ENCODE peak calls at places on chromosomes 6 and 20, in six cellular contexts. Q is LNCaP clone FGC, A is GM23338, F is WTC11, K is cardiac fibroblast, B is HFFc6. O is an unnamed sample.

GRCh38 chr6:113980937-113981554 is 10.1 kb upstream of the HDAC2 start:
- DNase-seq in Q (no peak), A (peak), F (peak), K (peak), B (no peak), O (no peak)

GRCh38 chr20:36860811-36861624 is 14.9 kb upstream of the TLDC2 start:
- DNase-seq in Q (no peak), A (no peak), F (no peak), K (no peak), B (no peak), O (no peak)

GRCh38 chr20:42483694-42484303 is 705.9 kb downstream of the PTPRT start:
- DNase-seq in Q (no peak), A (peak), F (peak), K (no peak), B (no peak), O (no peak)

GRCh38 chr6:127634178-127634577 is 57.2 kb downstream of the C6orf58 start:
- DNase-seq in Q (no peak), A (no peak), F (no peak), K (no peak), B (no peak), O (no peak)

GRCh38 chr20:2353231-2353630 is 27.5 kb upstream of the TGM6 start:
- DNase-seq in Q (no peak), A (peak), F (no peak), K (no peak), B (no peak), O (no peak)

GRCh38 chr6:157072128-157072527 is 251.2 kb downstream of the TMEM242 start:
- DNase-seq in Q (no peak), A (no peak), F (no peak), K (no peak), B (no peak), O (no peak)

GRCh38 chr6:40341726-40342125 is 245.4 kb downstream of the LRFN2 start:
- DNase-seq in Q (no peak), A (no peak), F (no peak), K (no peak), B (no peak), O (no peak)

GRCh38 chr6:45737331-45738056 is 278.2 kb downstream of the CLIC5 start:
- DNase-seq in Q (no peak), A (no peak), F (no peak), K (no peak), B (no peak), O (no peak)

GRCh38 chr6:356828-357251 is 34.7 kb upstream of the IRF4 start:
- DNase-seq in Q (no peak), A (no peak), F (no peak), K (no peak), B (no peak), O (no peak)

GRCh38 chr6:87393026-87393622 is 14.6 kb upstream of the CFAP206 start:
- DNase-seq in Q (no peak), A (peak), F (no peak), K (peak), B (peak), O (no peak)

GRCh38 chr20:6492396-6493055 is 275.0 kb upstream of the BMP2 start:
- DNase-seq in Q (no peak), A (peak), F (no peak), K (peak), B (no peak), O (no peak)

GRCh38 chr20:38825901-38826625 is 20.6 kb downstream of the PPP1R16B start:
- DNase-seq in Q (peak), A (peak), F (no peak), K (peak), B (peak), O (no peak)

GRCh38 chr20:63107449-63108200 is 100.9 kb upstream of the BHLHE23 start:
- DNase-seq in Q (no peak), A (no peak), F (no peak), K (no peak), B (no peak), O (no peak)

GRCh38 chr20:53736122-53736756 is 142.6 kb upstream of the ZNF217 start:
- DNase-seq in Q (no peak), A (no peak), F (no peak), K (peak), B (no peak), O (no peak)

GRCh38 chr6:112163295-112164257 is 76.2 kb downstream of the FAM229B start:
- DNase-seq in Q (no peak), A (peak), F (peak), K (peak), B (peak), O (peak)

GRCh38 chr6:3405679-3406078 is 51.2 kb downstream of the SLC22A23 start:
- DNase-seq in Q (no peak), A (no peak), F (no peak), K (peak), B (no peak), O (no peak)

GRCh38 chr20:22611636-22612035 is 27.3 kb upstream of the FOXA2 start:
- DNase-seq in Q (no peak), A (peak), F (no peak), K (no peak), B (no peak), O (no peak)

GRCh38 chr6:142932788-142933362 is 12.1 kb downstream of the HIVEP2 start:
- DNase-seq in Q (no peak), A (no peak), F (no peak), K (no peak), B (no peak), O (no peak)

GRCh38 chr6:166490671-166491500 is 95.6 kb downstream of the RAMACL start:
- DNase-seq in Q (no peak), A (no peak), F (no peak), K (peak), B (no peak), O (no peak)

GRCh38 chr6:73585566-73586415 is 65.0 kb upstream of the EEF1A1 start:
- DNase-seq in Q (peak), A (peak), F (no peak), K (peak), B (peak), O (peak)

GRCh38 chr6:39812853-39813533 is 20.8 kb downstream of the DAAM2 start:
- DNase-seq in Q (no peak), A (no peak), F (no peak), K (peak), B (peak), O (no peak)

GRCh38 chr6:156909212-156910010 is 132.2 kb downstream of the ARID1B start:
- DNase-seq in Q (no peak), A (no peak), F (no peak), K (no peak), B (no peak), O (no peak)

GRCh38 chr6:100257661-100258395 is 206.9 kb downstream of the SIM1 start:
- DNase-seq in Q (no peak), A (peak), F (no peak), K (peak), B (peak), O (no peak)
- TF ChIP-seq CTCF in Q (peak), A (no peak), F (no peak), K (no peak), B (peak), O (no peak)

DNA sequence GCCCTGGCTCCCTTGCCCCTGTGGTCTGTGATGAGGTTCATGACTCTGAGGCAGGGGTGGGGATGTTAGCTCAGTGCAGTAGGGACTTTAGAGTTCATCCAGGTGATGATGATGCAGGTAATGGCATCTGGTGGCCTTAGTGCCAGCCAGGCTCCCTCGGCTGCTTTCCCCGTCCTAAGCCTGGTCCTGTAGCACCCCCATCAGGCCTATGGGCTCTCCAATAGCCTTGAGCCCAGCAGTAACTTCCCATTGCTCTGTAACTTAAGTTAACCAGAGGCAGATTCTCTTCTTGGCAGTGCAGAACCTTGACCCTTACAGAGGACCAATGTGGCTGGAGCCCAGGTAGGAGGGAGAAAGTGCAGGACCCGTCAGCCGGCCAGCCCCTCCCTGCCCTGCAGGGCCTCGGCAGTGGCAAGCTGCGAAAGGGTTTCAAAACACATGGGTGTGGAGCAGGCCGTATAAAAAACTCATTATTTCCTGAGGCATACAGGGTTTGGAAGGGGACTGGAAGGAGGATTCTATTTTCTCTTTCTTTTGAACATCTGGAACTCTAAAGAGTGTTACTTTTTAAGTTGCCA is 406.9 kb downstream of the CDH26 start:
- DNase-seq in Q (no peak), A (peak), F (peak), K (no peak), B (no peak), O (no peak)
- TF ChIP-seq CTCF in Q (peak), A (peak), F (peak), K (no peak), B (peak), O (no peak)

GRCh38 chr6:1477432-1478090 is 88.2 kb downstream of the FOXF2 start:
- DNase-seq in Q (peak), A (peak), F (no peak), K (peak), B (peak), O (no peak)
- TF ChIP-seq CTCF in Q (peak), A (no peak), F (no peak), K (no peak), B (peak), O (no peak)

GRCh38 chr6:159461998-159462397 is 231.0 kb downstream of the SOD2 start:
- DNase-seq in Q (no peak), A (no peak), F (no peak), K (no peak), B (no peak), O (no peak)
- TF ChIP-seq CTCF in Q (no peak), A (no peak), F (no peak), K (no peak), B (no peak), O (no peak)

GRCh38 chr6:144582939-144583613 is 297.9 kb downstream of the UTRN start:
- DNase-seq in Q (no peak), A (peak), F (peak), K (peak), B (no peak), O (peak)

GRCh38 chr6:144580039-144580438 is 294.9 kb downstream of the UTRN start:
- DNase-seq in Q (no peak), A (no peak), F (no peak), K (no peak), B (no peak), O (no peak)

GRCh38 chr6:144583614-144583954 is 298.4 kb downstream of the UTRN start:
- DNase-seq in Q (no peak), A (no peak), F (no peak), K (no peak), B (no peak), O (no peak)

GRCh38 chr6:144580771-144581170 is 295.6 kb downstream of the UTRN start:
- DNase-seq in Q (no peak), A (no peak), F (no peak), K (no peak), B (no peak), O (no peak)

DNA sequence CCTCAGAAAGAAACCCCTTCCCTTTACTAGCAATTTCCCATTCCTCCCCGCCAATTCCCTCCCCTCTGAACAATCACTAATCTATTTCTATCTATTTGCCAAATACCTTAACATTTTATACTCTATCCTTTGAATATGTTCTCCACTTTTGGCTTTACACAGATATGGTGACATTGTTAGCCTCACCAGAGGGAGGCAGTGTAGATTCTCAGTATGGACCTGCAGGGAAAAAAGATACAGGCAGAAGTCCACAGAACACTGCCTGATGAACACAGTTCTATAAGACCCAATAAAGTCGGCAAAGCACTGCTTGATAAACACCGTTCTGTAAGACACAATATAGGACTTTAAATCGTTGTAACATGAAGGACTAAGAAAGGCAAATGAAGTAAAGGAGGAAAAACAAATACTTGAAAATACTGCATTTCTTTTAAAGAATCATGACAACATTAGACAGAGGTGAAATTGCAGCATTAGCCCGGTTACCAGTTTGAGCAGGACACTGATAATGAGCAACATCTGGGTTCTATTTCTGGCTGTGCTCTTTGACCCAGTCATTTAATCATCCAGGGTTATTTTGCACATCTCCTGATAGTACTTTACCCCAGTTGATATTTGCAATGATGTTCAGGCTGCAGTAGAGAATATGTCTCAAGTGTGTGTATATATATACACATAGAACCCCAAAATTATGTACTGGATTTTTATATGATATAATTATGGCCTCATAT is 296.8 kb downstream of the UTRN start:
- DNase-seq in Q (no peak), A (peak), F (peak), K (peak), B (peak), O (no peak)
- TF ChIP-seq CTCF in Q (peak), A (peak), F (peak), K (peak), B (peak), O (peak)

DNA sequence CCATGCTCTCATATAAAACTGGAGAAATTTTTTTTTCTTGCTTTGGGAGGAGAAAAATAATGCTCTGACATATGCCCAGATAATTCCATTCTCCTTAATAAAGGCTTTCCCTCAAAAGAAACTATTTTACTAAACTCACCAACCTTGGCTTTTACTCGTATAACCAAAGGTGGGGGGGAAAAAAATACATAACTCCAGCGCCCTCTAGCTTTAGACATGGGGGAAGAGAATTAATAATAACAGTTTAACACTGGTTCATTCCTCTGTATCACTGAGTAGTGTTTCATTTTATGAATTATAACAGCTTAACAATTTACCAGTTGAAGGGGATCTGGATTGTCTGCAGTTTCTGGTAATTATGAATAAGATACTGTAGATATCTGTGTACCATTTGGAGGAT is 1226.1 kb downstream of the GRIK2 start:
- DNase-seq in Q (no peak), A (peak), F (no peak), K (peak), B (no peak), O (no peak)
- TF ChIP-seq CTCF in Q (peak), A (peak), F (peak), K (no peak), B (peak), O (no peak)

GRCh38 chr6:167766986-167767714 is 59.6 kb upstream of the AFDN start:
- DNase-seq in Q (no peak), A (no peak), F (no peak), K (no peak), B (no peak), O (no peak)
- TF ChIP-seq CTCF in Q (no peak), A (no peak), F (no peak), K (no peak), B (no peak), O (no peak)